ENCODE peak calls at places on chromosomes 13 and 19, in nine cellular contexts. O is AG09309, C is body of pancreas, K is WERI-Rb-1, Y is heart right ventricle, R is PC-3, U is colonic mucosa, B is HAP-1, I is GM12864. Z is an unnamed sample.

GRCh38 chr19:50909240-50910070 is 1.7 kb downstream of the KLK4 start:
- DNase-seq in O (no peak), C (peak; percentile 69), K (peak; percentile 11), Y (peak; percentile 22), R (peak; percentile 86), U (peak; percentile 90), B (peak; percentile 94), I (no peak), Z (peak; percentile 42)

GRCh38 chr13:38821753-38822551 is 135.1 kb downstream of the FREM2 start:
- DNase-seq in O (no peak), C (no peak), K (no peak), Y (no peak), R (no peak), U (no peak), B (peak; percentile 43), I (no peak), Z (no peak)

GRCh38 chr19:36986601-36987000 is 70.5 kb downstream of the ZNF568 start:
- DNase-seq in O (no peak), C (no peak), K (no peak), Y (no peak), R (no peak), U (no peak), B (no peak), I (no peak), Z (no peak)

GRCh38 chr13:44574466-44574855 is 1.7 kb downstream of the TSC22D1 start:
- DNase-seq in O (no peak), C (no peak), K (no peak), Y (no peak), R (peak; percentile 38), U (no peak), B (no peak), I (no peak), Z (no peak)

GRCh38 chr19:14558370-14559066 is 13.3 kb downstream of the NDUFB7 start:
- DNase-seq in O (no peak), C (no peak), K (no peak), Y (peak; percentile 25), R (no peak), U (no peak), B (no peak), I (no peak), Z (no peak)

GRCh38 chr19:32251634-32252332 is 93.6 kb upstream of the ZNF507 start:
- DNase-seq in O (no peak), C (no peak), K (no peak), Y (no peak), R (no peak), U (no peak), B (no peak), I (no peak), Z (no peak)

GRCh38 chr13:34247596-34247995 is 429.6 kb downstream of the RFC3 start:
- DNase-seq in O (no peak), C (no peak), K (no peak), Y (no peak), R (peak; percentile 85), U (no peak), B (no peak), I (no peak), Z (no peak)

GRCh38 chr13:23352161-23352560 is 81.3 kb downstream of the SACS start:
- DNase-seq in O (no peak), C (no peak), K (peak; percentile 25), Y (no peak), R (no peak), U (no peak), B (no peak), I (no peak), Z (no peak)

GRCh38 chr13:74570834-74571233 is 436.6 kb upstream of the KLF12 start:
- DNase-seq in O (peak; percentile 23), C (no peak), K (no peak), Y (no peak), R (no peak), U (no peak), B (no peak), I (no peak), Z (no peak)

GRCh38 chr13:40170091-40170490 is 496.4 kb downstream of the FOXO1 start:
- DNase-seq in O (no peak), C (no peak), K (no peak), Y (no peak), R (no peak), U (no peak), B (no peak), I (no peak), Z (no peak)

GRCh38 chr13:73303858-73304257 is 245.1 kb downstream of the KLF5 start:
- DNase-seq in O (no peak), C (no peak), K (no peak), Y (no peak), R (peak; percentile 82), U (no peak), B (no peak), I (no peak), Z (no peak)

GRCh38 chr13:95745289-95745688 is 68.3 kb downstream of the DNAJC3 start:
- DNase-seq in O (no peak), C (no peak), K (no peak), Y (no peak), R (no peak), U (no peak), B (no peak), I (no peak), Z (no peak)

GRCh38 chr19:4326215-4326836 is 12.3 kb downstream of the STAP2 start:
- DNase-seq in O (no peak), C (no peak), K (no peak), Y (no peak), R (no peak), U (no peak), B (no peak), I (no peak), Z (no peak)
- H3K4me3 ChIP-seq in O (no peak overlapping the region), C (no peak overlapping the region), K (no peak overlapping the region), Y (no peak overlapping the region), R (no peak overlapping the region), U (no peak overlapping the region), B (peak overlapping the region; percentile 17), I (no peak overlapping the region), Z (no peak overlapping the region)

GRCh38 chr19:49866933-49867782 is at the start of gene PNKP:
- DNase-seq in O (no peak), C (peak; percentile 90), K (peak; percentile 89), Y (peak; percentile 87), R (peak; percentile 91), U (peak; percentile 91), B (peak; percentile 92), I (peak; percentile 74), Z (peak; percentile 91)
- H3K4me3 ChIP-seq in O (peak within 1 kb of the TSS; percentile 88), C (peak within 1 kb of the TSS; percentile 77), K (peak within 1 kb of the TSS; percentile 70), Y (peak within 1 kb of the TSS; percentile 85), R (peak within 1 kb of the TSS; percentile 90), U (peak within 1 kb of the TSS; percentile 68), B (peak within 1 kb of the TSS; percentile 84), I (peak within 1 kb of the TSS; percentile 86), Z (peak within 1 kb of the TSS; percentile 67)

GRCh38 chr19:1441677-1442438 is 3.7 kb downstream of the RPS15 start:
- DNase-seq in O (no peak), C (no peak), K (no peak), Y (no peak), R (no peak), U (no peak), B (no peak), I (no peak), Z (no peak)

GRCh38 chr19:1441022-1441426 is 2.8 kb downstream of the RPS15 start:
- DNase-seq in O (no peak), C (no peak), K (no peak), Y (no peak), R (no peak), U (no peak), B (no peak), I (no peak), Z (no peak)

GRCh38 chr19:1438933-1439358 is 750 bp downstream of the RPS15 start:
- DNase-seq in O (no peak), C (no peak), K (no peak), Y (no peak), R (no peak), U (no peak), B (no peak), I (no peak), Z (no peak)

GRCh38 chr19:1438035-1438932 is at the start of gene RPS15:
- DNase-seq in O (peak; percentile 80), C (peak; percentile 95), K (peak; percentile 94), Y (peak; percentile 97), R (peak; percentile 90), U (peak; percentile 96), B (peak; percentile 95), I (peak; percentile 85), Z (peak; percentile 93)

GRCh38 chr19:1440418-1440801 is 2.2 kb downstream of the RPS15 start:
- DNase-seq in O (no peak), C (no peak), K (no peak), Y (no peak), R (no peak), U (no peak), B (no peak), I (no peak), Z (no peak)
- H3K4me3 ChIP-seq in O (no peak overlapping the region), C (no peak overlapping the region), K (no peak overlapping the region), Y (no peak overlapping the region), R (peak overlapping the region; percentile 78), U (no peak overlapping the region), B (peak overlapping the region; percentile 99), I (peak overlapping the region; percentile 74), Z (no peak overlapping the region)

GRCh38 chr19:2475018-2475701 is 767 bp upstream of the GADD45B start:
- DNase-seq in O (no peak), C (peak; percentile 63), K (no peak), Y (peak; percentile 62), R (peak; percentile 58), U (peak; percentile 71), B (peak; percentile 75), I (no peak), Z (peak; percentile 63)

GRCh38 chr19:2475702-2476450 is at the start of gene GADD45B:
- DNase-seq in O (peak; percentile 94), C (peak; percentile 99), K (peak; percentile 96), Y (peak; percentile 97), R (peak; percentile 95), U (peak; percentile 98), B (peak; percentile 99), I (peak; percentile 90), Z (peak; percentile 98)

GRCh38 chr19:2477141-2477710 is 1.3 kb downstream of the GADD45B start:
- DNase-seq in O (no peak), C (peak; percentile 48), K (no peak), Y (peak; percentile 57), R (peak; percentile 50), U (peak; percentile 77), B (peak; percentile 39), I (no peak), Z (no peak)

GRCh38 chr19:2476451-2477140 is 669 bp downstream of the GADD45B start:
- DNase-seq in O (no peak), C (peak; percentile 53), K (peak; percentile 53), Y (peak; percentile 50), R (peak; percentile 39), U (peak; percentile 73), B (peak; percentile 64), I (no peak), Z (no peak)

DNA sequence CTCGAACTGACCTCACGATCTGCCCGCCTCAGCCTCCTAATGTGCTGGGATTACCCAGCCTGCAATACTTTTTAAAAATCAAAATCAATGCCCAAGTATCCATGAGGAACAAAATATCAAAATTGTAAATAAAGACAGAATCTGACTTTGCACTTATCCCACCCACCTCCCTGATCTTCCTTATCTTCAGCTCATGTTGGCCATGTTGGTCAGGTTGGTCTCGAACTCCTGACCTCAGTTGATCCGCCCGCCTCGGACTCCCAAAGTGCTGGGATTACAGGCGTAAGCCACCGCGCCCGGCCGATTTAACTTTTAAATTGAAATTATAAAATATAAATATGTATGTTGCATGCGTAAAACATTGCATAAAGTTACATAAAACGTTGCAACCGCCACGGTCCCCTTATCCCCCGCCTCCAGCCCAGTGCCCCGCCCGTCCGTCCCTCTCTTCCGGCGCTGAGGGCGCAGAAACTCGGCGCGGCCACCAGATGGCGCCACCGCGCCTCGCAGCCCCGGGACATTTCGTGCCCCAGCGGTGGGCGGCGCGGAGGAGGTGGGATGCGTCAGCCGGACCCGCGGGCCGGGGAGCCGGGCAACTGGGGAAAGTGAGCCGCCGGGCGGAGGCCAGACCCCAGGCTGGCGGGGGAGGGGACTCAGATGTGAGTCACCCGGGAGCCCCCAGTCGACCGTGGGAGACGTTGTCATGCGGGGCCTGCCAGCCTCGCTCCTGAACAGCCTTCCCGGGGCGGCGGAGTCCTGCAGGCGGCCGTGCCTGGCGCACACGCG is 1.5 kb upstream of the GADD45B start:
- DNase-seq in O (no peak), C (peak; percentile 84), K (peak; percentile 81), Y (peak; percentile 86), R (peak; percentile 86), U (peak; percentile 84), B (peak; percentile 93), I (no peak), Z (peak; percentile 91)
- H3K4me3 ChIP-seq in O (peak overlapping the region; percentile 65), C (no peak overlapping the region), K (peak overlapping the region; percentile 83), Y (peak overlapping the region; percentile 89), R (peak overlapping the region; percentile 100), U (peak overlapping the region; percentile 73), B (peak overlapping the region; percentile 100), I (peak overlapping the region; percentile 90), Z (peak overlapping the region; percentile 46)

Z was measured in Caco-2.